ENCODE peak calls at places on chromosomes 7 and 10, in eight cellular contexts. Q is NK-92 treated with Interleukin-12 subunit alpha and Interleukin-12 subunit beta, amount 100 ng/mL, for 24 hours; C is Peyer's patch; W is stimulated activated CD4-positive, alpha-beta T cell treated with anti-CD3 and anti-CD28 coated beads, Interleukin-15, amount 100 ng/mL, for 24 hours; U is GM12891; R is neural progenitor cell; X is CD8-positive, alpha-beta memory T cell; T is Right ventricle myocardium superior. S is an unnamed sample.

GRCh38 chr10:22475857-22476600 is 130.7 kb downstream of the SPAG6 start:
- DNase-seq in Q (no peak), C (no peak), W (peak), U (peak), R (peak), X (peak), T (peak), S (peak)

GRCh38 chr7:102279537-102280400 is 6.9 kb upstream of the SH2B2 start:
- DNase-seq in Q (peak), C (peak), W (peak), U (peak), R (peak), X (peak), T (peak), S (peak)

GRCh38 chr7:149828357-149829309 is 9.5 kb upstream of the ZNF862 start:
- DNase-seq in Q (no peak), C (no peak), W (no peak), U (no peak), R (no peak), X (no peak), T (no peak), S (no peak)

GRCh38 chr7:27771111-27771510 is 31.1 kb downstream of the TAX1BP1 start:
- DNase-seq in Q (no peak), C (no peak), W (no peak), U (no peak), R (no peak), X (no peak), T (no peak), S (no peak)

GRCh38 chr10:132577350-132578005 is 39.9 kb downstream of the INPP5A start:
- DNase-seq in Q (no peak), C (peak), W (no peak), U (no peak), R (peak), X (no peak), T (peak), S (peak)

GRCh38 chr10:2144584-2144983 is 407.3 kb upstream of the ADARB2 start:
- DNase-seq in Q (no peak), C (no peak), W (no peak), U (no peak), R (no peak), X (no peak), T (no peak), S (no peak)

GRCh38 chr10:131842351-131843088 is 58.3 kb upstream of the PPP2R2D start:
- DNase-seq in Q (no peak), C (peak), W (no peak), U (no peak), R (no peak), X (no peak), T (no peak), S (no peak)

GRCh38 chr7:47690902-47691558 is 109.1 kb upstream of the TNS3 start:
- DNase-seq in Q (no peak), C (no peak), W (no peak), U (no peak), R (no peak), X (no peak), T (no peak), S (no peak)

GRCh38 chr10:121655254-121656142 is 57.3 kb upstream of the FGFR2 start:
- DNase-seq in Q (no peak), C (no peak), W (no peak), U (no peak), R (no peak), X (no peak), T (no peak), S (no peak)

GRCh38 chr10:132540456-132540855 is 2.9 kb downstream of the INPP5A start:
- DNase-seq in Q (no peak), C (peak), W (no peak), U (no peak), R (peak), X (no peak), T (peak), S (peak)

S was measured in left ventricle myocardium superior.